ENCODE peak calls at places on chromosomes 11 and 22, in five cellular contexts. D is NCI-H1105 treated with DMSO at 0.1 percent for 48 hours, T is left ventricle myocardium inferior, Q is astrocyte of the spinal cord, M is hippocampal formation. J is an unnamed sample.

GRCh38 chr11:64712430-64713030 is 10.5 kb downstream of the NRXN2 start:
- DNase-seq in D (no peak), T (no peak), Q (no peak), M (no peak), J (no peak)

GRCh38 chr11:74100735-74101134 is 70.1 kb downstream of the C2CD3 start:
- DNase-seq in D (peak), T (no peak), Q (no peak), M (no peak), J (no peak)

GRCh38 chr11:119742263-119742861 is 13.4 kb upstream of the NECTIN1 start:
- DNase-seq in D (no peak), T (no peak), Q (no peak), M (no peak), J (peak)

GRCh38 chr11:28606930-28607329 is 498.7 kb downstream of the METTL15 start:
- DNase-seq in D (no peak), T (no peak), Q (peak), M (no peak), J (peak)

GRCh38 chr11:31492320-31492913 is 17.0 kb downstream of the IMMP1L start:
- DNase-seq in D (no peak), T (no peak), Q (peak), M (no peak), J (no peak)

GRCh38 chr11:43497144-43497543 is 138.4 kb downstream of the TTC17 start:
- DNase-seq in D (no peak), T (no peak), Q (no peak), M (no peak), J (no peak)

GRCh38 chr11:123382555-123383074 is 47.5 kb upstream of the GRAMD1B start:
- DNase-seq in D (no peak), T (no peak), Q (no peak), M (no peak), J (no peak)

GRCh38 chr11:71507102-71507501 is 20.0 kb upstream of the KRTAP5-7 start:
- DNase-seq in D (no peak), T (no peak), Q (no peak), M (no peak), J (peak)

GRCh38 chr22:23122216-23122957 is 19.4 kb downstream of the RSPH14 start:
- DNase-seq in D (no peak), T (no peak), Q (no peak), M (no peak), J (no peak)

GRCh38 chr11:128841461-128842072 is 25.5 kb downstream of the KCNJ1 start:
- DNase-seq in D (no peak), T (no peak), Q (no peak), M (no peak), J (no peak)

GRCh38 chr11:31246451-31247165 is 122.9 kb downstream of the DCDC1 start:
- DNase-seq in D (no peak), T (no peak), Q (peak), M (no peak), J (peak)

GRCh38 chr11:87924125-87924524 is 251.1 kb downstream of the RAB38 start:
- DNase-seq in D (no peak), T (no peak), Q (no peak), M (no peak), J (no peak)

GRCh38 chr11:74593463-74593862 is 1.1 kb downstream of the POLD3 start:
- DNase-seq in D (no peak), T (no peak), Q (no peak), M (no peak), J (peak)

GRCh38 chr11:17813391-17814059 is 78.9 kb downstream of the KCNC1 start:
- DNase-seq in D (no peak), T (no peak), Q (no peak), M (no peak), J (peak)

GRCh38 chr11:7046474-7046873 is 26.2 kb downstream of the NLRP14 start:
- DNase-seq in D (no peak), T (no peak), Q (peak), M (no peak), J (no peak)

GRCh38 chr11:69670158-69670845 is 4.9 kb downstream of the LTO1 start:
- DNase-seq in D (peak), T (peak), Q (peak), M (peak), J (peak)

GRCh38 chr11:93059074-93059957 is 89.9 kb downstream of the MTNR1B start:
- DNase-seq in D (peak), T (no peak), Q (peak), M (no peak), J (peak)

GRCh38 chr22:25062378-25063095 is 110.0 kb downstream of the KIAA1671 start:
- DNase-seq in D (no peak), T (no peak), Q (no peak), M (no peak), J (no peak)

GRCh38 chr11:100890779-100891178 is 203.7 kb downstream of the ARHGAP42 start:
- DNase-seq in D (no peak), T (no peak), Q (peak), M (peak), J (no peak)

GRCh38 chr11:34308821-34309585 is 48.8 kb downstream of the ABTB2 start:
- DNase-seq in D (no peak), T (no peak), Q (peak), M (no peak), J (no peak)

GRCh38 chr11:74307409-74307808 is 4.0 kb downstream of the P4HA3 start:
- DNase-seq in D (peak), T (no peak), Q (peak), M (no peak), J (peak)

GRCh38 chr11:89922195-89922660 is at the start of gene TRIM49D1:
- DNase-seq in D (no peak), T (no peak), Q (no peak), M (no peak), J (no peak)

GRCh38 chr11:126393143-126393542 is 37.7 kb downstream of the ST3GAL4 start:
- DNase-seq in D (no peak), T (no peak), Q (no peak), M (no peak), J (no peak)

GRCh38 chr22:22932512-22932941 is 44.9 kb downstream of the IGLL5 start:
- DNase-seq in D (no peak), T (no peak), Q (no peak), M (no peak), J (no peak)

GRCh38 chr11:1515082-1516060 is 28.8 kb upstream of the MOB2 start:
- DNase-seq in D (peak), T (peak), Q (peak), M (peak), J (peak)

GRCh38 chr22:24707477-24707816 is 67.1 kb downstream of the PIWIL3 start:
- DNase-seq in D (no peak), T (no peak), Q (no peak), M (no peak), J (peak)

GRCh38 chr11:73308963-73309960 is 1.2 kb downstream of the ARHGEF17 start:
- DNase-seq in D (no peak), T (peak), Q (peak), M (no peak), J (no peak)

GRCh38 chr11:125449586-125449985 is 46.5 kb downstream of the FEZ1 start:
- DNase-seq in D (no peak), T (no peak), Q (no peak), M (no peak), J (no peak)

GRCh38 chr11:5004429-5005274 is 10.0 kb downstream of the OR51L1 start:
- DNase-seq in D (peak), T (peak), Q (peak), M (peak), J (peak)

J was measured in NCI-H69.